ENCODE peak calls at places on chromosomes 6 and 20, in ten cellular contexts. One of them, this sample, is unnamed.

GRCh38 chr6:75488026-75488425 is 5.6 kb downstream of the FILIP1 start:
- ATAC-seq in heart right ventricle: peak
- ATAC-seq in body of pancreas: no peak
- ATAC-seq in activated naive CD8-positive, alpha-beta T cell treated with anti-CD3 and anti-CD28 coated beads, Interleukin-2, amount 10 ng/mL, durations not matched to agents 7 days and 5 days: no peak
- ATAC-seq in pancreas: no peak
- ATAC-seq in upper lobe of left lung: peak
- ATAC-seq in naive thymus-derived CD8-positive, alpha-beta T cell: no peak
- ATAC-seq in T-cell: no peak
- ATAC-seq in A549: peak
- ATAC-seq in activated CD8-positive, alpha-beta T cell treated with anti-CD3 and anti-CD28 coated beads, Interleukin-2, amount 10 ng/mL, durations not matched to agents 7 days and 5 days: no peak
- ATAC-seq in this sample: no peak

GRCh38 chr6:40997256-40997957 is 41.6 kb downstream of the UNC5CL start:
- ATAC-seq in body of pancreas: peak
- ATAC-seq in A549: peak
- ATAC-seq in activated naive CD8-positive, alpha-beta T cell treated with anti-CD3 and anti-CD28 coated beads, Interleukin-2, amount 10 ng/mL, durations not matched to agents 7 days and 5 days: no peak
- ATAC-seq in pancreas: peak
- ATAC-seq in upper lobe of left lung: no peak
- ATAC-seq in naive thymus-derived CD8-positive, alpha-beta T cell: no peak
- ATAC-seq in T-cell: no peak
- ATAC-seq in heart right ventricle: no peak
- ATAC-seq in activated CD8-positive, alpha-beta T cell treated with anti-CD3 and anti-CD28 coated beads, Interleukin-2, amount 10 ng/mL, durations not matched to agents 7 days and 5 days: no peak
- ATAC-seq in this sample: no peak

GRCh38 chr6:47138046-47138445 is 95.9 kb upstream of the ADGRF1 start:
- ATAC-seq in activated CD8-positive, alpha-beta T cell treated with anti-CD3 and anti-CD28 coated beads, Interleukin-2, amount 10 ng/mL, durations not matched to agents 7 days and 5 days: no peak
- ATAC-seq in naive thymus-derived CD8-positive, alpha-beta T cell: no peak
- ATAC-seq in body of pancreas: no peak
- ATAC-seq in upper lobe of left lung: no peak
- ATAC-seq in heart right ventricle: no peak
- ATAC-seq in activated naive CD8-positive, alpha-beta T cell treated with anti-CD3 and anti-CD28 coated beads, Interleukin-2, amount 10 ng/mL, durations not matched to agents 7 days and 5 days: no peak
- ATAC-seq in A549: no peak
- ATAC-seq in T-cell: no peak
- ATAC-seq in pancreas: no peak
- ATAC-seq in this sample: peak

GRCh38 chr6:18515767-18516166 is 128.6 kb downstream of the RNF144B start:
- ATAC-seq in T-cell: no peak
- ATAC-seq in heart right ventricle: no peak
- ATAC-seq in naive thymus-derived CD8-positive, alpha-beta T cell: no peak
- ATAC-seq in activated CD8-positive, alpha-beta T cell treated with anti-CD3 and anti-CD28 coated beads, Interleukin-2, amount 10 ng/mL, durations not matched to agents 7 days and 5 days: no peak
- ATAC-seq in activated naive CD8-positive, alpha-beta T cell treated with anti-CD3 and anti-CD28 coated beads, Interleukin-2, amount 10 ng/mL, durations not matched to agents 7 days and 5 days: no peak
- ATAC-seq in A549: no peak
- ATAC-seq in body of pancreas: no peak
- ATAC-seq in upper lobe of left lung: no peak
- ATAC-seq in pancreas: no peak
- ATAC-seq in this sample: no peak

GRCh38 chr6:156862711-156863110 is 85.5 kb downstream of the ARID1B start:
- ATAC-seq in body of pancreas: no peak
- ATAC-seq in heart right ventricle: no peak
- ATAC-seq in pancreas: no peak
- ATAC-seq in T-cell: no peak
- ATAC-seq in activated CD8-positive, alpha-beta T cell treated with anti-CD3 and anti-CD28 coated beads, Interleukin-2, amount 10 ng/mL, durations not matched to agents 7 days and 5 days: no peak
- ATAC-seq in naive thymus-derived CD8-positive, alpha-beta T cell: no peak
- ATAC-seq in upper lobe of left lung: no peak
- ATAC-seq in activated naive CD8-positive, alpha-beta T cell treated with anti-CD3 and anti-CD28 coated beads, Interleukin-2, amount 10 ng/mL, durations not matched to agents 7 days and 5 days: no peak
- ATAC-seq in A549: no peak
- ATAC-seq in this sample: peak

GRCh38 chr6:139736507-139736906 is 362.1 kb upstream of the CITED2 start:
- ATAC-seq in upper lobe of left lung: peak
- ATAC-seq in A549: no peak
- ATAC-seq in naive thymus-derived CD8-positive, alpha-beta T cell: no peak
- ATAC-seq in activated naive CD8-positive, alpha-beta T cell treated with anti-CD3 and anti-CD28 coated beads, Interleukin-2, amount 10 ng/mL, durations not matched to agents 7 days and 5 days: no peak
- ATAC-seq in pancreas: no peak
- ATAC-seq in T-cell: no peak
- ATAC-seq in heart right ventricle: no peak
- ATAC-seq in activated CD8-positive, alpha-beta T cell treated with anti-CD3 and anti-CD28 coated beads, Interleukin-2, amount 10 ng/mL, durations not matched to agents 7 days and 5 days: no peak
- ATAC-seq in body of pancreas: no peak
- ATAC-seq in this sample: no peak

GRCh38 chr6:70700922-70701876 is 33.5 kb downstream of the SMAP1 start:
- ATAC-seq in naive thymus-derived CD8-positive, alpha-beta T cell: no peak
- ATAC-seq in upper lobe of left lung: no peak
- ATAC-seq in heart right ventricle: peak
- ATAC-seq in T-cell: no peak
- ATAC-seq in activated CD8-positive, alpha-beta T cell treated with anti-CD3 and anti-CD28 coated beads, Interleukin-2, amount 10 ng/mL, durations not matched to agents 7 days and 5 days: no peak
- ATAC-seq in A549: no peak
- ATAC-seq in pancreas: peak
- ATAC-seq in body of pancreas: peak
- ATAC-seq in activated naive CD8-positive, alpha-beta T cell treated with anti-CD3 and anti-CD28 coated beads, Interleukin-2, amount 10 ng/mL, durations not matched to agents 7 days and 5 days: no peak
- ATAC-seq in this sample: no peak

GRCh38 chr6:42777126-42777822 is 4.6 kb upstream of the BICRAL start:
- ATAC-seq in heart right ventricle: no peak
- ATAC-seq in pancreas: no peak
- ATAC-seq in body of pancreas: no peak
- ATAC-seq in naive thymus-derived CD8-positive, alpha-beta T cell: no peak
- ATAC-seq in activated naive CD8-positive, alpha-beta T cell treated with anti-CD3 and anti-CD28 coated beads, Interleukin-2, amount 10 ng/mL, durations not matched to agents 7 days and 5 days: no peak
- ATAC-seq in activated CD8-positive, alpha-beta T cell treated with anti-CD3 and anti-CD28 coated beads, Interleukin-2, amount 10 ng/mL, durations not matched to agents 7 days and 5 days: no peak
- ATAC-seq in upper lobe of left lung: no peak
- ATAC-seq in A549: no peak
- ATAC-seq in T-cell: no peak
- ATAC-seq in this sample: peak

GRCh38 chr20:48478370-48478769 is 349.4 kb downstream of the PREX1 start:
- ATAC-seq in A549: no peak
- ATAC-seq in pancreas: no peak
- ATAC-seq in activated CD8-positive, alpha-beta T cell treated with anti-CD3 and anti-CD28 coated beads, Interleukin-2, amount 10 ng/mL, durations not matched to agents 7 days and 5 days: no peak
- ATAC-seq in body of pancreas: no peak
- ATAC-seq in naive thymus-derived CD8-positive, alpha-beta T cell: no peak
- ATAC-seq in T-cell: no peak
- ATAC-seq in heart right ventricle: no peak
- ATAC-seq in upper lobe of left lung: no peak
- ATAC-seq in activated naive CD8-positive, alpha-beta T cell treated with anti-CD3 and anti-CD28 coated beads, Interleukin-2, amount 10 ng/mL, durations not matched to agents 7 days and 5 days: no peak
- ATAC-seq in this sample: no peak

GRCh38 chr6:26163733-26164505 is 76.7 kb downstream of the HFE start:
- ATAC-seq in upper lobe of left lung: no peak
- ATAC-seq in A549: no peak
- ATAC-seq in T-cell: no peak
- ATAC-seq in heart right ventricle: no peak
- ATAC-seq in body of pancreas: no peak
- ATAC-seq in activated CD8-positive, alpha-beta T cell treated with anti-CD3 and anti-CD28 coated beads, Interleukin-2, amount 10 ng/mL, durations not matched to agents 7 days and 5 days: no peak
- ATAC-seq in pancreas: no peak
- ATAC-seq in naive thymus-derived CD8-positive, alpha-beta T cell: peak
- ATAC-seq in activated naive CD8-positive, alpha-beta T cell treated with anti-CD3 and anti-CD28 coated beads, Interleukin-2, amount 10 ng/mL, durations not matched to agents 7 days and 5 days: no peak
- ATAC-seq in this sample: no peak

GRCh38 chr6:21190701-21191588 is 402.6 kb upstream of the SOX4 start:
- ATAC-seq in body of pancreas: no peak
- ATAC-seq in upper lobe of left lung: peak
- ATAC-seq in T-cell: no peak
- ATAC-seq in A549: no peak
- ATAC-seq in naive thymus-derived CD8-positive, alpha-beta T cell: no peak
- ATAC-seq in heart right ventricle: peak
- ATAC-seq in activated CD8-positive, alpha-beta T cell treated with anti-CD3 and anti-CD28 coated beads, Interleukin-2, amount 10 ng/mL, durations not matched to agents 7 days and 5 days: no peak
- ATAC-seq in activated naive CD8-positive, alpha-beta T cell treated with anti-CD3 and anti-CD28 coated beads, Interleukin-2, amount 10 ng/mL, durations not matched to agents 7 days and 5 days: no peak
- ATAC-seq in pancreas: no peak
- ATAC-seq in this sample: peak

GRCh38 chr6:33692078-33692759 is 19.3 kb downstream of the UQCC2 start:
- ATAC-seq in pancreas: no peak
- ATAC-seq in activated naive CD8-positive, alpha-beta T cell treated with anti-CD3 and anti-CD28 coated beads, Interleukin-2, amount 10 ng/mL, durations not matched to agents 7 days and 5 days: no peak
- ATAC-seq in activated CD8-positive, alpha-beta T cell treated with anti-CD3 and anti-CD28 coated beads, Interleukin-2, amount 10 ng/mL, durations not matched to agents 7 days and 5 days: no peak
- ATAC-seq in body of pancreas: no peak
- ATAC-seq in upper lobe of left lung: peak
- ATAC-seq in T-cell: no peak
- ATAC-seq in naive thymus-derived CD8-positive, alpha-beta T cell: no peak
- ATAC-seq in heart right ventricle: peak
- ATAC-seq in A549: no peak
- ATAC-seq in this sample: no peak

GRCh38 chr6:146890644-146891434 is 292.1 kb downstream of the ADGB start:
- ATAC-seq in upper lobe of left lung: no peak
- ATAC-seq in naive thymus-derived CD8-positive, alpha-beta T cell: no peak
- ATAC-seq in activated CD8-positive, alpha-beta T cell treated with anti-CD3 and anti-CD28 coated beads, Interleukin-2, amount 10 ng/mL, durations not matched to agents 7 days and 5 days: no peak
- ATAC-seq in T-cell: no peak
- ATAC-seq in A549: no peak
- ATAC-seq in activated naive CD8-positive, alpha-beta T cell treated with anti-CD3 and anti-CD28 coated beads, Interleukin-2, amount 10 ng/mL, durations not matched to agents 7 days and 5 days: no peak
- ATAC-seq in heart right ventricle: no peak
- ATAC-seq in body of pancreas: no peak
- ATAC-seq in pancreas: no peak
- ATAC-seq in this sample: no peak

GRCh38 chr6:56642366-56643261 is at the start of gene DST:
- ATAC-seq in activated naive CD8-positive, alpha-beta T cell treated with anti-CD3 and anti-CD28 coated beads, Interleukin-2, amount 10 ng/mL, durations not matched to agents 7 days and 5 days: no peak
- ATAC-seq in heart right ventricle: peak
- ATAC-seq in activated CD8-positive, alpha-beta T cell treated with anti-CD3 and anti-CD28 coated beads, Interleukin-2, amount 10 ng/mL, durations not matched to agents 7 days and 5 days: no peak
- ATAC-seq in pancreas: no peak
- ATAC-seq in naive thymus-derived CD8-positive, alpha-beta T cell: no peak
- ATAC-seq in body of pancreas: no peak
- ATAC-seq in T-cell: no peak
- ATAC-seq in upper lobe of left lung: peak
- ATAC-seq in A549: peak
- ATAC-seq in this sample: no peak

GRCh38 chr20:43721429-43722152 is 5.2 kb downstream of the GTSF1L start:
- ATAC-seq in pancreas: no peak
- ATAC-seq in heart right ventricle: peak
- ATAC-seq in A549: peak
- ATAC-seq in T-cell: no peak
- ATAC-seq in activated CD8-positive, alpha-beta T cell treated with anti-CD3 and anti-CD28 coated beads, Interleukin-2, amount 10 ng/mL, durations not matched to agents 7 days and 5 days: no peak
- ATAC-seq in activated naive CD8-positive, alpha-beta T cell treated with anti-CD3 and anti-CD28 coated beads, Interleukin-2, amount 10 ng/mL, durations not matched to agents 7 days and 5 days: peak
- ATAC-seq in upper lobe of left lung: no peak
- ATAC-seq in body of pancreas: no peak
- ATAC-seq in naive thymus-derived CD8-positive, alpha-beta T cell: no peak
- ATAC-seq in this sample: peak

GRCh38 chr20:36175475-36175995 is 21.0 kb downstream of the EPB41L1 start:
- ATAC-seq in upper lobe of left lung: no peak
- ATAC-seq in activated CD8-positive, alpha-beta T cell treated with anti-CD3 and anti-CD28 coated beads, Interleukin-2, amount 10 ng/mL, durations not matched to agents 7 days and 5 days: no peak
- ATAC-seq in heart right ventricle: no peak
- ATAC-seq in naive thymus-derived CD8-positive, alpha-beta T cell: no peak
- ATAC-seq in pancreas: no peak
- ATAC-seq in A549: peak
- ATAC-seq in T-cell: no peak
- ATAC-seq in activated naive CD8-positive, alpha-beta T cell treated with anti-CD3 and anti-CD28 coated beads, Interleukin-2, amount 10 ng/mL, durations not matched to agents 7 days and 5 days: no peak
- ATAC-seq in body of pancreas: no peak
- ATAC-seq in this sample: no peak

GRCh38 chr20:23160536-23161243 is 74.6 kb upstream of the CD93 start:
- ATAC-seq in heart right ventricle: no peak
- ATAC-seq in upper lobe of left lung: no peak
- ATAC-seq in naive thymus-derived CD8-positive, alpha-beta T cell: no peak
- ATAC-seq in body of pancreas: no peak
- ATAC-seq in activated naive CD8-positive, alpha-beta T cell treated with anti-CD3 and anti-CD28 coated beads, Interleukin-2, amount 10 ng/mL, durations not matched to agents 7 days and 5 days: no peak
- ATAC-seq in activated CD8-positive, alpha-beta T cell treated with anti-CD3 and anti-CD28 coated beads, Interleukin-2, amount 10 ng/mL, durations not matched to agents 7 days and 5 days: no peak
- ATAC-seq in A549: no peak
- ATAC-seq in pancreas: no peak
- ATAC-seq in T-cell: no peak
- ATAC-seq in this sample: no peak

GRCh38 chr6:7433211-7433610 is 43.6 kb downstream of the RIOK1 start:
- ATAC-seq in T-cell: no peak
- ATAC-seq in heart right ventricle: no peak
- ATAC-seq in A549: no peak
- ATAC-seq in pancreas: no peak
- ATAC-seq in activated CD8-positive, alpha-beta T cell treated with anti-CD3 and anti-CD28 coated beads, Interleukin-2, amount 10 ng/mL, durations not matched to agents 7 days and 5 days: no peak
- ATAC-seq in naive thymus-derived CD8-positive, alpha-beta T cell: no peak
- ATAC-seq in upper lobe of left lung: no peak
- ATAC-seq in body of pancreas: no peak
- ATAC-seq in activated naive CD8-positive, alpha-beta T cell treated with anti-CD3 and anti-CD28 coated beads, Interleukin-2, amount 10 ng/mL, durations not matched to agents 7 days and 5 days: no peak
- ATAC-seq in this sample: no peak

GRCh38 chr20:38170914-38171300 is 5.8 kb upstream of the TGM2 start:
- ATAC-seq in upper lobe of left lung: peak
- ATAC-seq in T-cell: no peak
- ATAC-seq in naive thymus-derived CD8-positive, alpha-beta T cell: no peak
- ATAC-seq in activated CD8-positive, alpha-beta T cell treated with anti-CD3 and anti-CD28 coated beads, Interleukin-2, amount 10 ng/mL, durations not matched to agents 7 days and 5 days: no peak
- ATAC-seq in pancreas: no peak
- ATAC-seq in heart right ventricle: peak
- ATAC-seq in A549: no peak
- ATAC-seq in body of pancreas: peak
- ATAC-seq in activated naive CD8-positive, alpha-beta T cell treated with anti-CD3 and anti-CD28 coated beads, Interleukin-2, amount 10 ng/mL, durations not matched to agents 7 days and 5 days: no peak
- ATAC-seq in this sample: no peak

GRCh38 chr6:31401403-31401802 is 2.0 kb upstream of the MICA start:
- ATAC-seq in body of pancreas: peak
- ATAC-seq in activated naive CD8-positive, alpha-beta T cell treated with anti-CD3 and anti-CD28 coated beads, Interleukin-2, amount 10 ng/mL, durations not matched to agents 7 days and 5 days: no peak
- ATAC-seq in T-cell: no peak
- ATAC-seq in upper lobe of left lung: peak
- ATAC-seq in heart right ventricle: peak
- ATAC-seq in naive thymus-derived CD8-positive, alpha-beta T cell: no peak
- ATAC-seq in pancreas: no peak
- ATAC-seq in A549: peak
- ATAC-seq in activated CD8-positive, alpha-beta T cell treated with anti-CD3 and anti-CD28 coated beads, Interleukin-2, amount 10 ng/mL, durations not matched to agents 7 days and 5 days: no peak
- ATAC-seq in this sample: no peak

GRCh38 chr6:150236544-150236943 is 93.7 kb downstream of the PPP1R14C start:
- ATAC-seq in body of pancreas: peak
- ATAC-seq in A549: no peak
- ATAC-seq in activated naive CD8-positive, alpha-beta T cell treated with anti-CD3 and anti-CD28 coated beads, Interleukin-2, amount 10 ng/mL, durations not matched to agents 7 days and 5 days: no peak
- ATAC-seq in upper lobe of left lung: peak
- ATAC-seq in T-cell: no peak
- ATAC-seq in naive thymus-derived CD8-positive, alpha-beta T cell: no peak
- ATAC-seq in heart right ventricle: no peak
- ATAC-seq in pancreas: peak
- ATAC-seq in activated CD8-positive, alpha-beta T cell treated with anti-CD3 and anti-CD28 coated beads, Interleukin-2, amount 10 ng/mL, durations not matched to agents 7 days and 5 days: no peak
- ATAC-seq in this sample: no peak